ENCODE peak calls at places on chromosomes 2 and 18, in seven cellular contexts. One of them, this sample, is unnamed.

GRCh38 chr2:46372475-46372874 is 75.3 kb downstream of the EPAS1 start:
- DNase-seq in psoas muscle: no peak
- DNase-seq in SJSA1: no peak
- DNase-seq in OCI-LY7: no peak
- DNase-seq in A673: no peak
- DNase-seq in endodermal cell: no peak
- DNase-seq in CD8-positive, alpha-beta memory T cell: no peak
- DNase-seq in this sample: no peak

GRCh38 chr2:159267926-159268325 is 18.6 kb downstream of the WDSUB1 start:
- DNase-seq in psoas muscle: no peak
- DNase-seq in SJSA1: no peak
- DNase-seq in OCI-LY7: no peak
- DNase-seq in A673: peak; percentile 27
- DNase-seq in endodermal cell: no peak
- DNase-seq in CD8-positive, alpha-beta memory T cell: no peak
- DNase-seq in this sample: no peak

GRCh38 chr18:61755553-61755952 is 137.3 kb downstream of the RNF152 start:
- DNase-seq in psoas muscle: no peak
- DNase-seq in SJSA1: no peak
- DNase-seq in OCI-LY7: no peak
- DNase-seq in A673: no peak
- DNase-seq in endodermal cell: no peak
- DNase-seq in CD8-positive, alpha-beta memory T cell: no peak
- DNase-seq in this sample: no peak

GRCh38 chr2:42752299-42752698 is 11.6 kb downstream of the OXER1 start:
- DNase-seq in psoas muscle: no peak
- DNase-seq in SJSA1: no peak
- DNase-seq in OCI-LY7: peak; percentile 54
- DNase-seq in A673: no peak
- DNase-seq in endodermal cell: no peak
- DNase-seq in CD8-positive, alpha-beta memory T cell: no peak
- DNase-seq in this sample: no peak

GRCh38 chr2:158781562-158781961 is 13.6 kb upstream of the DAPL1 start:
- DNase-seq in psoas muscle: no peak
- DNase-seq in SJSA1: no peak
- DNase-seq in OCI-LY7: no peak
- DNase-seq in A673: peak; percentile 33
- DNase-seq in endodermal cell: no peak
- DNase-seq in CD8-positive, alpha-beta memory T cell: no peak
- DNase-seq in this sample: no peak

GRCh38 chr2:200442471-200442870 is 67.4 kb downstream of the KCTD18 start:
- DNase-seq in psoas muscle: no peak
- DNase-seq in SJSA1: no peak
- DNase-seq in OCI-LY7: no peak
- DNase-seq in A673: peak; percentile 7
- DNase-seq in endodermal cell: no peak
- DNase-seq in CD8-positive, alpha-beta memory T cell: no peak
- DNase-seq in this sample: no peak

GRCh38 chr2:32614069-32614468 is 13.8 kb upstream of the TTC27 start:
- DNase-seq in psoas muscle: no peak
- DNase-seq in SJSA1: no peak
- DNase-seq in OCI-LY7: no peak
- DNase-seq in A673: no peak
- DNase-seq in endodermal cell: no peak
- DNase-seq in CD8-positive, alpha-beta memory T cell: no peak
- DNase-seq in this sample: no peak

GRCh38 chr2:41937464-41937861 is 110.4 kb upstream of the PKDCC start:
- DNase-seq in psoas muscle: no peak
- DNase-seq in SJSA1: peak; percentile 82
- DNase-seq in OCI-LY7: no peak
- DNase-seq in A673: peak; percentile 94
- DNase-seq in endodermal cell: peak; percentile 86
- DNase-seq in CD8-positive, alpha-beta memory T cell: no peak
- DNase-seq in this sample: no peak

GRCh38 chr2:20670315-20671035 is 3.5 kb downstream of the GDF7 start:
- DNase-seq in psoas muscle: no peak
- DNase-seq in SJSA1: no peak
- DNase-seq in OCI-LY7: no peak
- DNase-seq in A673: no peak
- DNase-seq in endodermal cell: peak; percentile 75
- DNase-seq in CD8-positive, alpha-beta memory T cell: no peak
- DNase-seq in this sample: no peak

GRCh38 chr2:15890936-15891905 is 49.1 kb upstream of the MYCN start:
- DNase-seq in psoas muscle: no peak
- DNase-seq in SJSA1: no peak
- DNase-seq in OCI-LY7: no peak
- DNase-seq in A673: no peak
- DNase-seq in endodermal cell: peak; percentile 62
- DNase-seq in CD8-positive, alpha-beta memory T cell: no peak
- DNase-seq in this sample: no peak

GRCh38 chr2:25844089-25844488 is 34.2 kb downstream of the ASXL2 start:
- DNase-seq in psoas muscle: no peak
- DNase-seq in SJSA1: no peak
- DNase-seq in OCI-LY7: no peak
- DNase-seq in A673: no peak
- DNase-seq in endodermal cell: no peak
- DNase-seq in CD8-positive, alpha-beta memory T cell: no peak
- DNase-seq in this sample: no peak

GRCh38 chr2:72989770-72990556 is 72.6 kb downstream of the EMX1 start:
- DNase-seq in psoas muscle: peak; percentile 50
- DNase-seq in SJSA1: peak; percentile 40
- DNase-seq in OCI-LY7: no peak
- DNase-seq in A673: no peak
- DNase-seq in endodermal cell: peak; percentile 48
- DNase-seq in CD8-positive, alpha-beta memory T cell: no peak
- DNase-seq in this sample: no peak

GRCh38 chr2:137992039-137992646 is 27.9 kb downstream of the HNMT start:
- DNase-seq in psoas muscle: no peak
- DNase-seq in SJSA1: no peak
- DNase-seq in OCI-LY7: no peak
- DNase-seq in A673: peak; percentile 1
- DNase-seq in endodermal cell: peak; percentile 60
- DNase-seq in CD8-positive, alpha-beta memory T cell: no peak
- DNase-seq in this sample: no peak

GRCh38 chr2:217120429-217120828 is 260.6 kb upstream of the TNP1 start:
- DNase-seq in psoas muscle: no peak
- DNase-seq in SJSA1: no peak
- DNase-seq in OCI-LY7: no peak
- DNase-seq in A673: no peak
- DNase-seq in endodermal cell: no peak
- DNase-seq in CD8-positive, alpha-beta memory T cell: no peak
- DNase-seq in this sample: no peak

GRCh38 chr2:237714690-237715458 is 83.7 kb upstream of the RBM44 start:
- DNase-seq in psoas muscle: peak; percentile 73
- DNase-seq in SJSA1: no peak
- DNase-seq in OCI-LY7: no peak
- DNase-seq in A673: no peak
- DNase-seq in endodermal cell: no peak
- DNase-seq in CD8-positive, alpha-beta memory T cell: no peak
- DNase-seq in this sample: no peak

GRCh38 chr2:237717366-237718276 is 81.0 kb upstream of the RBM44 start:
- DNase-seq in psoas muscle: no peak
- DNase-seq in SJSA1: no peak
- DNase-seq in OCI-LY7: no peak
- DNase-seq in A673: no peak
- DNase-seq in endodermal cell: peak; percentile 47
- DNase-seq in CD8-positive, alpha-beta memory T cell: no peak
- DNase-seq in this sample: no peak

GRCh38 chr2:237718277-237718634 is 80.3 kb upstream of the RBM44 start:
- DNase-seq in psoas muscle: no peak
- DNase-seq in SJSA1: no peak
- DNase-seq in OCI-LY7: no peak
- DNase-seq in A673: no peak
- DNase-seq in endodermal cell: peak; percentile 27
- DNase-seq in CD8-positive, alpha-beta memory T cell: no peak
- DNase-seq in this sample: no peak

GRCh38 chr2:237712477-237713377 is 85.3 kb downstream of the LRRFIP1 start:
- DNase-seq in psoas muscle: no peak
- DNase-seq in SJSA1: no peak
- DNase-seq in OCI-LY7: no peak
- DNase-seq in A673: no peak
- DNase-seq in endodermal cell: no peak
- DNase-seq in CD8-positive, alpha-beta memory T cell: no peak
- DNase-seq in this sample: no peak

GRCh38 chr2:237715459-237715947 is 83.1 kb upstream of the RBM44 start:
- DNase-seq in psoas muscle: no peak
- DNase-seq in SJSA1: no peak
- DNase-seq in OCI-LY7: no peak
- DNase-seq in A673: no peak
- DNase-seq in endodermal cell: peak; percentile 49
- DNase-seq in CD8-positive, alpha-beta memory T cell: no peak
- DNase-seq in this sample: no peak
- H3K27ac ChIP-seq in psoas muscle: peak overlapping the region; percentile 86
- H3K27ac ChIP-seq in SJSA1: peak overlapping the region; percentile 20
- H3K27ac ChIP-seq in OCI-LY7: no peak overlapping the region
- H3K27ac ChIP-seq in A673: no peak overlapping the region
- H3K27ac ChIP-seq in endodermal cell: peak overlapping the region; percentile 86
- H3K27ac ChIP-seq in CD8-positive, alpha-beta memory T cell: no peak overlapping the region
- H3K27ac ChIP-seq in this sample: no peak overlapping the region

DNA sequence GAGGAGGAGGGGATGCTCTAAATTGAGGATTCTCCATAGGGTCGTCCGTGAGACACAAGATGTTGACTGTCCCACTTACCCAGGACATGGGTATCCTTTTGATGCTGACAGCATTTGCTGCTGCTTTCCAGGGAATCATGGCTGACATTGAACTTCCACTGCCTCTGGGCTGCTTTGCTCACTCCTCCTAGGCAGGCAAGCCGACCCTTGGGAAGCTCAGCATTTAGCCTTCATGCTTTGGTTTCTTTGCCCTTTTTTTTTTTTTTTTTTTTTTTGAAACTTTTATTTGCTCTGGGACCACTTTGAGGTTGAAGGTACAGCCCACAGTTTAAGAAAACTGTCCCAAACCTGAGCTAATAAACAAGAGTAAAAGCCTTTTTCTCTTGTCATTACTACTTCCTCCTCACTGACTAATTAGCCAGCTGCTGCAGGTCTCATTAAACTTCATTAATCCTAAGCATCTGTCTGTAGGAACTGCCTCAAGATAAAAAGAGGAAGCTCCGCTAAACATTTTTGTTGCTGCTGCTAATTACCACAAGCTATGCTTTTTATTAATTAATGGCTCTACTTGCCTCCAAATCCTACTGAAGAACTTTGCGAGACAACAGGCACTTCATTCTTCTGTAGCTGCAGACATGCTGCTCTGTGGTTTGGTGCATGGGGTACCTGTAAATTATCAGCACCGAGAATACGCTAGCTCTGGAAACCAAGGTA is 125.4 kb downstream of the SPTBN1 start:
- DNase-seq in psoas muscle: no peak
- DNase-seq in SJSA1: no peak
- DNase-seq in OCI-LY7: peak; percentile 80
- DNase-seq in A673: no peak
- DNase-seq in endodermal cell: no peak
- DNase-seq in CD8-positive, alpha-beta memory T cell: no peak
- DNase-seq in this sample: no peak
- H3K4me3 ChIP-seq in psoas muscle: no peak overlapping the region
- H3K4me3 ChIP-seq in SJSA1: no peak overlapping the region
- H3K4me3 ChIP-seq in OCI-LY7: peak overlapping the region; percentile 57
- H3K4me3 ChIP-seq in A673: no peak overlapping the region
- H3K4me3 ChIP-seq in endodermal cell: no peak overlapping the region
- H3K4me3 ChIP-seq in CD8-positive, alpha-beta memory T cell: peak overlapping the region; percentile 25
- H3K4me3 ChIP-seq in this sample: peak overlapping the region; percentile 14

DNA sequence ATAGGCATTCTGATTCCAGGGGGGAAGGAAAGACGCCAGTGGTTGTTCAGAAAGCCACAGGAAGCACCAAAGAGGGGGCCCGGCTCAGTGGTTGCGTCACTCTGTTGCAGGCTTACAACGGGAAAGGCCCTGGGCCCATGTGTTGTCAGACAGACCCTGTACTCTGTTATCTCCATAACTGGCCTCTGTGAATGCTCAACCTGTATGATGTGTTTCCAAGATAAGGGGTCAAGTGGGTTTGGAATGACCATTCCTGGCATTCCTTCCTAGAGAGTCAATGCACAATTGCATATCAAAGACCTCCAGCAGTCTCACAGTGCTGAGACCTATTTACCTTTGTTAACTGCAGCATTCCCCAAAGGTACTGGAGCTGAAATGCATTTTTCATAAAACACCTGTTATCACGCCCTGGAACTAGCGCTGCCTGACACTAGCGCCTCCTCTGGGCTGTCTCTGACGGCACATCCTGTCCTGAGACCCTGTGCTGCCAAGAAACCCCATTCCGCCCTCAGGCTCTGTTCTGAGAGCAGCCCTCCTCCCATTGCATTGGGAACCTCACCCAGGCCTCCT is 13.2 kb upstream of the LRRFIP1 start:
- DNase-seq in psoas muscle: no peak
- DNase-seq in SJSA1: peak; percentile 73
- DNase-seq in OCI-LY7: no peak
- DNase-seq in A673: no peak
- DNase-seq in endodermal cell: peak; percentile 91
- DNase-seq in CD8-positive, alpha-beta memory T cell: peak; percentile 44
- DNase-seq in this sample: no peak
- H3K27ac ChIP-seq in psoas muscle: no peak overlapping the region
- H3K27ac ChIP-seq in SJSA1: peak overlapping the region; percentile 90
- H3K27ac ChIP-seq in OCI-LY7: no peak overlapping the region
- H3K27ac ChIP-seq in A673: no peak overlapping the region
- H3K27ac ChIP-seq in endodermal cell: no peak overlapping the region
- H3K27ac ChIP-seq in CD8-positive, alpha-beta memory T cell: no peak overlapping the region
- H3K27ac ChIP-seq in this sample: no peak overlapping the region

GRCh38 chr2:207162319-207162718 is 3.4 kb downstream of the KLF7 start:
- DNase-seq in psoas muscle: no peak
- DNase-seq in SJSA1: no peak
- DNase-seq in OCI-LY7: no peak
- DNase-seq in A673: no peak
- DNase-seq in endodermal cell: no peak
- DNase-seq in CD8-positive, alpha-beta memory T cell: no peak
- DNase-seq in this sample: no peak

GRCh38 chr2:207163053-207163814 is 2.5 kb downstream of the KLF7 start:
- DNase-seq in psoas muscle: no peak
- DNase-seq in SJSA1: peak; percentile 83
- DNase-seq in OCI-LY7: no peak
- DNase-seq in A673: no peak
- DNase-seq in endodermal cell: no peak
- DNase-seq in CD8-positive, alpha-beta memory T cell: peak; percentile 16
- DNase-seq in this sample: no peak

GRCh38 chr2:207160115-207160514 is 5.6 kb downstream of the KLF7 start:
- DNase-seq in psoas muscle: no peak
- DNase-seq in SJSA1: no peak
- DNase-seq in OCI-LY7: no peak
- DNase-seq in A673: no peak
- DNase-seq in endodermal cell: no peak
- DNase-seq in CD8-positive, alpha-beta memory T cell: no peak
- DNase-seq in this sample: no peak

GRCh38 chr2:207161247-207161646 is 4.5 kb downstream of the KLF7 start:
- DNase-seq in psoas muscle: no peak
- DNase-seq in SJSA1: no peak
- DNase-seq in OCI-LY7: no peak
- DNase-seq in A673: no peak
- DNase-seq in endodermal cell: no peak
- DNase-seq in CD8-positive, alpha-beta memory T cell: no peak
- DNase-seq in this sample: no peak

DNA sequence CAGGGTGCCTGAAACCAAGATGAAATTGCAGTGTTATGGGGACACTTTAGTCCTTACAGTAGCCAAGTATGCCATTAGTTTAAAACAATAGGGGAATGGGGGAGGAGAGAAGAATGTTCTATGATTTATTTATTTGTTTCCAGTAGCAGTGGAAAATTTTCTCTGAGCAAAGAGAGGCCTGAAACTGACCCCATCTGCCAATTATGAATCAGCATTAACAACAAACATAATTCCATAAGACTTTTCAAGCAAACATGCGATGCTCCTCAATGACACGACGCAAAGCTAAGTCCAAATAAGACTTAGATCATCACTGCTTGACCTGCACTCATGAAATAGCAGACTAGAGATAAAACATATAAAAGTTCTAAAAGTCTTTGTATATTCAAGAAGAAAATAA is 4.0 kb downstream of the KLF7 start:
- DNase-seq in psoas muscle: no peak
- DNase-seq in SJSA1: no peak
- DNase-seq in OCI-LY7: no peak
- DNase-seq in A673: no peak
- DNase-seq in endodermal cell: no peak
- DNase-seq in CD8-positive, alpha-beta memory T cell: no peak
- DNase-seq in this sample: no peak
- H3K4me3 ChIP-seq in psoas muscle: no peak overlapping the region
- H3K4me3 ChIP-seq in SJSA1: no peak overlapping the region
- H3K4me3 ChIP-seq in OCI-LY7: no peak overlapping the region
- H3K4me3 ChIP-seq in A673: no peak overlapping the region
- H3K4me3 ChIP-seq in endodermal cell: peak overlapping the region; percentile 96
- H3K4me3 ChIP-seq in CD8-positive, alpha-beta memory T cell: no peak overlapping the region
- H3K4me3 ChIP-seq in this sample: no peak overlapping the region

This sample was measured in effector memory CD4-positive, alpha-beta T cell.